ENCODE peak calls at places on chromosomes 5 and 9, in six cellular contexts. S is HuH-7.5, E is A549, J is retinal pigment epithelial cell, Y is Caki2, A is heart right ventricle. K is an unnamed sample.

GRCh38 chr5:1045960-1046560 is 37.5 kb downstream of the NKD2 start:
- DNase-seq in S (no peak), E (no peak), J (no peak), Y (no peak), A (no peak), K (no peak)

GRCh38 chr5:56152437-56152836 is 80.7 kb downstream of the ANKRD55 start:
- DNase-seq in S (no peak), E (no peak), J (no peak), Y (no peak), A (no peak), K (no peak)

GRCh38 chr9:129806126-129806525 is 3.1 kb downstream of the TOR1B start:
- DNase-seq in S (no peak), E (no peak), J (no peak), Y (no peak), A (no peak), K (no peak)

GRCh38 chr9:6924988-6925563 is 167.3 kb downstream of the KDM4C start:
- DNase-seq in S (no peak), E (no peak), J (no peak), Y (no peak), A (no peak), K (no peak)

GRCh38 chr9:137244486-137245449 is 3.7 kb downstream of the TUBB4B start:
- DNase-seq in S (no peak), E (no peak), J (no peak), Y (no peak), A (no peak), K (no peak)

GRCh38 chr5:34524123-34524522 is 132.0 kb upstream of the RAI14 start:
- DNase-seq in S (no peak), E (peak; percentile 18), J (no peak), Y (no peak), A (no peak), K (no peak)

GRCh38 chr5:139845846-139846681 is 50.5 kb downstream of the PSD2 start:
- DNase-seq in S (no peak), E (no peak), J (no peak), Y (no peak), A (no peak), K (no peak)

GRCh38 chr5:62661126-62661525 is 82.5 kb downstream of the LRRC70 start:
- DNase-seq in S (no peak), E (no peak), J (no peak), Y (no peak), A (no peak), K (no peak)

GRCh38 chr5:6766558-6767191 is 53.4 kb downstream of the TENT4A start:
- DNase-seq in S (peak; percentile 40), E (peak; percentile 96), J (peak; percentile 47), Y (peak; percentile 98), A (peak; percentile 89), K (no peak)

GRCh38 chr5:131641494-131641893 is 6.5 kb upstream of the RAPGEF6 start:
- DNase-seq in S (no peak), E (no peak), J (no peak), Y (no peak), A (no peak), K (no peak)

GRCh38 chr9:121440265-121440664 is 59.4 kb downstream of the GGTA1 start:
- DNase-seq in S (no peak), E (peak; percentile 70), J (no peak), Y (no peak), A (no peak), K (no peak)

GRCh38 chr9:100430286-100430940 is 3.5 kb downstream of the MSANTD3 start:
- DNase-seq in S (no peak), E (no peak), J (no peak), Y (no peak), A (no peak), K (no peak)

GRCh38 chr5:1190915-1191314 is 10.5 kb upstream of the SLC6A19 start:
- DNase-seq in S (no peak), E (no peak), J (no peak), Y (no peak), A (peak; percentile 4), K (peak; percentile 59)

GRCh38 chr5:55037046-55037771 is 13.2 kb downstream of the GZMK start:
- DNase-seq in S (no peak), E (no peak), J (no peak), Y (no peak), A (no peak), K (no peak)

GRCh38 chr5:81808106-81808505 is 57.2 kb upstream of the SSBP2 start:
- DNase-seq in S (no peak), E (no peak), J (no peak), Y (no peak), A (no peak), K (no peak)

GRCh38 chr5:14308384-14309154 is 165.4 kb downstream of the TRIO start:
- DNase-seq in S (no peak), E (no peak), J (no peak), Y (no peak), A (no peak), K (no peak)

GRCh38 chr9:33473643-33474352 is at the start of gene NOL6:
- DNase-seq in S (peak; percentile 84), E (peak; percentile 97), J (peak; percentile 98), Y (peak; percentile 96), A (peak; percentile 96), K (peak; percentile 100)

GRCh38 chr5:142315231-142315900 is 9.5 kb downstream of the SPRY4 start:
- DNase-seq in S (no peak), E (no peak), J (no peak), Y (no peak), A (no peak), K (no peak)

GRCh38 chr5:84088996-84089395 is 295.7 kb downstream of the EDIL3 start:
- DNase-seq in S (peak; percentile 18), E (no peak), J (no peak), Y (no peak), A (no peak), K (no peak)

GRCh38 chr9:110555971-110556370 is 23.6 kb downstream of the SVEP1 start:
- DNase-seq in S (peak; percentile 22), E (peak; percentile 9), J (peak; percentile 66), Y (no peak), A (peak; percentile 12), K (no peak)

GRCh38 chr5:143446535-143447226 is 43.2 kb upstream of the NR3C1 start:
- DNase-seq in S (no peak), E (no peak), J (no peak), Y (no peak), A (no peak), K (peak; percentile 52)

GRCh38 chr9:7374966-7375650 is 424.5 kb downstream of the DMAC1 start:
- DNase-seq in S (no peak), E (no peak), J (no peak), Y (no peak), A (no peak), K (no peak)

GRCh38 chr5:145830594-145830993 is 4.5 kb downstream of the PRELID2 start:
- DNase-seq in S (no peak), E (no peak), J (no peak), Y (no peak), A (no peak), K (no peak)

K was measured in Karpas-422.